ENCODE peak calls at places on chromosomes 5 and 9, in eight cellular contexts. T is CD8-positive, alpha-beta memory T cell; V is HAP-1; C is effector memory CD4-positive, alpha-beta T cell; S is aorta; R is cardiac muscle cell; Z is iPS DF 6.9; Y is upper lobe of right lung. D is an unnamed sample. For H3K4me1, the result is how much of the 10 kb centered on the place peaks cover.

GRCh38 chr5:61467766-61468482 is 135.9 kb downstream of the ZSWIM6 start:
- DNase-seq in R (peak), S (no peak), V (peak), T (no peak), C (no peak), Z (no peak), Y (no peak), D (no peak)

GRCh38 chr5:77015938-77016569 is 14.2 kb upstream of the AGGF1 start:
- DNase-seq in V (no peak), R (peak), S (no peak), C (no peak), T (no peak), Y (no peak), Z (peak), D (no peak)

GRCh38 chr5:76638466-76638865 is 15.3 kb upstream of the F2RL2 start:
- DNase-seq in R (no peak), Z (no peak), Y (no peak), V (no peak), T (no peak), S (no peak), C (no peak), D (no peak)

GRCh38 chr5:2105141-2105540 is 222.4 kb upstream of the IRX4 start:
- DNase-seq in Z (no peak), S (no peak), R (no peak), V (no peak), Y (no peak), C (no peak), T (no peak), D (no peak)

GRCh38 chr9:129036241-129036922 is at the start of gene MIGA2:
- DNase-seq in V (peak), T (peak), C (peak), Y (peak), S (peak), R (peak), Z (peak), D (peak)

GRCh38 chr5:3217114-3217513 is 378.5 kb upstream of the IRX1 start:
- DNase-seq in C (no peak), Z (no peak), V (no peak), R (no peak), S (no peak), Y (no peak), T (no peak), D (no peak)

GRCh38 chr5:10421841-10422691 is 19.6 kb upstream of the ROPN1L start:
- DNase-seq in R (peak), Y (no peak), V (no peak), Z (no peak), T (no peak), C (no peak), S (no peak), D (no peak)

GRCh38 chr9:16138961-16139441 is 586.2 kb downstream of the CCDC171 start:
- DNase-seq in Y (no peak), V (no peak), T (no peak), S (peak), R (peak), C (no peak), Z (no peak), D (no peak)

GRCh38 chr5:149162401-149163084 is 21.2 kb downstream of the ABLIM3 start:
- DNase-seq in Z (no peak), C (no peak), S (no peak), T (no peak), V (no peak), Y (no peak), R (no peak), D (no peak)

GRCh38 chr9:6590772-6591384 is 54.7 kb downstream of the GLDC start:
- DNase-seq in T (no peak), S (no peak), V (no peak), C (no peak), R (no peak), Y (no peak), Z (no peak), D (no peak)

GRCh38 chr5:158470764-158471163 is 611.8 kb upstream of the CLINT1 start:
- DNase-seq in S (no peak), Y (no peak), R (no peak), C (no peak), V (no peak), Z (no peak), T (no peak), D (no peak)

GRCh38 chr5:55172051-55172899 is 702 bp downstream of the CDC20B start:
- DNase-seq in Z (no peak), C (peak), R (peak), V (peak), S (no peak), T (peak), Y (no peak), D (peak)

GRCh38 chr5:61916621-61917620 is 389.1 kb upstream of the KIF2A start:
- DNase-seq in V (no peak), R (no peak), C (no peak), S (no peak), T (no peak), Z (no peak), Y (no peak), D (no peak)

GRCh38 chr9:8473226-8473625 is 673.6 kb upstream of the DMAC1 start:
- DNase-seq in C (no peak), R (no peak), S (no peak), Y (no peak), V (no peak), Z (no peak), T (no peak), D (no peak)

GRCh38 chr5:157555031-157555640 is 20.4 kb downstream of the ADAM19 start:
- DNase-seq in V (no peak), Y (no peak), R (no peak), C (no peak), S (no peak), Z (no peak), T (no peak), D (no peak)

GRCh38 chr5:68757813-68758212 is 336.0 kb upstream of the SLC30A5 start:
- DNase-seq in T (no peak), Z (no peak), V (no peak), Y (no peak), C (no peak), S (no peak), R (no peak), D (no peak)

GRCh38 chr5:133203317-133204305 is 151.8 kb downstream of the HSPA4 start:
- DNase-seq in R (no peak), S (no peak), C (no peak), Y (no peak), Z (no peak), T (no peak), V (no peak), D (peak)

GRCh38 chr9:89594811-89595550 is 9.8 kb upstream of the GADD45G start:
- DNase-seq in Z (no peak), V (no peak), C (no peak), R (no peak), S (no peak), Y (no peak), T (no peak), D (no peak)

GRCh38 chr5:125874717-125875116 is 548.5 kb upstream of the GRAMD2B start:
- DNase-seq in C (no peak), T (no peak), R (no peak), Y (no peak), S (no peak), V (peak), Z (peak), D (no peak)

GRCh38 chr9:97993000-97993399 is 9.9 kb downstream of the ANP32B start:
- DNase-seq in S (no peak), C (no peak), Z (no peak), T (no peak), V (no peak), R (no peak), Y (no peak), D (peak)

GRCh38 chr5:171693397-171693796 is 92.2 kb upstream of the SMIM23 start:
- DNase-seq in Z (no peak), R (no peak), S (no peak), V (no peak), C (no peak), T (no peak), Y (no peak), D (no peak)

GRCh38 chr5:59380350-59380951 is 513.1 kb downstream of the PDE4D start:
- DNase-seq in S (no peak), V (no peak), Z (no peak), T (no peak), R (peak), Y (no peak), C (no peak), D (no peak)

GRCh38 chr5:173582198-173583092 is 34.0 kb downstream of the BOD1 start:
- DNase-seq in Z (no peak), R (peak), S (no peak), Y (no peak), T (no peak), V (no peak), C (no peak), D (no peak)

GRCh38 chr9:100428871-100429654 is 2.1 kb downstream of the MSANTD3 start:
- DNase-seq in S (no peak), Y (no peak), C (no peak), T (no peak), R (peak), V (no peak), Z (no peak), D (no peak)

GRCh38 chr9:124196814-124197176 is 61.0 kb upstream of the NEK6 start:
- DNase-seq in V (no peak), Z (no peak), Y (no peak), C (no peak), S (no peak), T (no peak), R (no peak), D (no peak)
- H3K4me3 ChIP-seq in V (no peak), Z (no peak), Y (no peak), C (no peak), S (no peak), T (no peak), R (no peak), D (no peak)

GRCh38 chr5:179617930-179618329 is 5.5 kb downstream of the HNRNPH1 start:
- DNase-seq in V (no peak), Z (no peak), S (no peak), R (no peak), Y (peak), T (no peak), C (no peak), D (no peak)

GRCh38 chr5:179619776-179620175 is 3.7 kb downstream of the HNRNPH1 start:
- DNase-seq in S (no peak), T (no peak), V (no peak), Y (no peak), Z (no peak), C (no peak), R (no peak), D (no peak)

GRCh38 chr5:179620293-179620692 is 3.2 kb downstream of the HNRNPH1 start:
- DNase-seq in R (no peak), Y (no peak), S (no peak), C (no peak), V (no peak), T (no peak), Z (no peak), D (no peak)

GRCh38 chr5:179620703-179621350 is 2.6 kb downstream of the HNRNPH1 start:
- DNase-seq in R (no peak), Z (no peak), V (no peak), T (no peak), S (no peak), C (no peak), Y (no peak), D (no peak)

DNA sequence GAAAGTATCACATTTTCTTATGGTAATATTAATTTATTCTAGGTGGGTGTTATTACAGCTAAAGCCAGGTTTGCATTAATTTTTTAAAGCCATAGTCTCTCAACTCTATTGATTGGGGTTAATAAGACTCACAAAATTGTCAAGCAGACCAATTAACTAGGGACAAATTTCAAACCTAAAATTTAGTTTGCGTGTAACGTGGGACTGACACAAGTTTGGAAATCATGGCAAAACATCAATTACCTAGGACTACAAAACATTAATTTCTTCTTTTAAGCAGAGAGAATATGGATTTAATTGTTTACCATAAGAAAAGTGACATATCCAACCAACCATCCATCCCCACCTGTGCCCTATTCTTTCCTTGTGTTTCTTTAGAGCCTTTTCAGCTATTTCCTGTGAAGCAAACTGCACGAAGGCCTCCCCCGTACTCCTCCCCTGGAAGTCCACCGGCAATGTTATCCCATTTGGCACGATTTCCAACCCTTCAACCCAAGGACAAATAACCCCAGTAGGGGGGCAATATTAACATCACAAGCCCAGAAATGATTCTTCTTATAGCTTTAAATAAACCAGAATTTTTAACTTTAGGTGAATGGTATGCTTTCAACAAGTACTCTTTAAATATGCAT is 4.4 kb downstream of the HNRNPH1 start:
- DNase-seq in C (no peak), Z (no peak), T (no peak), Y (no peak), R (peak), S (no peak), V (no peak), D (no peak)
- H3K4me1 ChIP-seq in C (under half), Z (under half), T (half or more), Y (half or more), R (under half), S (under half), V (under half), D (half or more)

DNA sequence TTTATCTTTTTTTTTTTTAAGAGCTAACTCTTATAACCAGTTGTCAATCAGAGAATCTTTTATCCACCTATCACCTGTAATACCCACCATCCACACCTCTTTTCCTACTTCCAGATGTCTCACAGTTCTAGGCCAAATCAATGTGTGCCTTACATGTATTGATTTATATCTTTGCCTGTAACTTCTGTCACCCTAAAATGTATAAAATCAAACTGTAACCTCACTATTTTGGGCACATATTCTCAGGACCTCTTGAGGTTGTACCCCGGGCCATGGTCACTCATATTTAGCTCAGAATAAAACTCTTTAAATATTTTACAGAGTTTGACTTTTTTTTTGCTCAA is 404.7 kb upstream of the RORB start:
- DNase-seq in V (no peak), R (no peak), Z (no peak), S (no peak), T (no peak), Y (no peak), C (no peak), D (no peak)
- H3K4me3 ChIP-seq in V (no peak), R (no peak), Z (no peak), S (no peak), T (no peak), Y (no peak), C (no peak), D (no peak)

GRCh38 chr9:87588339-87588738 is 90.7 kb downstream of the DAPK1 start:
- DNase-seq in R (no peak), Z (no peak), S (no peak), V (no peak), T (no peak), Y (no peak), C (no peak), D (no peak)

GRCh38 chr9:87587864-87588263 is 90.2 kb downstream of the DAPK1 start:
- DNase-seq in T (no peak), Y (no peak), S (no peak), Z (no peak), V (no peak), R (no peak), C (no peak), D (no peak)

GRCh38 chr9:87585456-87585855 is 87.8 kb downstream of the DAPK1 start:
- DNase-seq in Y (no peak), R (no peak), C (no peak), Z (no peak), S (no peak), T (no peak), V (no peak), D (no peak)

GRCh38 chr9:87587356-87587745 is 89.7 kb downstream of the DAPK1 start:
- DNase-seq in Z (no peak), S (no peak), Y (no peak), C (no peak), T (no peak), R (no peak), V (no peak), D (no peak)

DNA sequence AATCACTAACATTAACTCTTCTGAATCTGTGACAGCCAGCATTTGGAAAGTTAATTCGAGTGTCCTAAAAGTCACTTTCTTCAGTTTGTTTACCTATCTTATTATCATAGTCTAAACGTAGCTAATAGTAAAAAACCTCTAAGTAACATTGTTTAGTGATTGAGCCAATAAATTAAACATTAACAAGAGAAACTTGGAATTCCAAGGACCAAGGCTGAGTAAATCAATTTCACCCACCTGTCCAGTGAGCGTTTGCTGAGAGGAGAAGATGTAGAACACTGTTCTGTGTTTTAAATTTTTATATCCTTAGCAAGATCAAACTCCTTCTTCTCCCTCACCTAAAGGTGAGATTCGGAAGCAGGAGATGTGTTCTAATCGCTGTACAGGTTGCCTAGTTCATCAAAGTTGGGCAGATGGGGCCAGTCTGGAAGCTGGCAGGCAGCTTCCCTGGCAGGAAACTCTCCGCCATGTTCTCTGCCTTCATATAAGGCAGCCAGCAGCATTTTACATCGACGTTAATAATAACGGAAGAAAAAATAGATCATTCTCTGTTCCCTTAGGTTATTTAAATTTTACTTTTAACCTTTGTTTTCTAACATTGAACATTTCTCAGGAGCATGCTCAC is 89.2 kb downstream of the DAPK1 start:
- DNase-seq in Y (no peak), Z (no peak), S (no peak), T (no peak), R (no peak), C (no peak), V (no peak), D (no peak)
- H3K4me1 ChIP-seq in Y (under half), Z (under half), S (under half), T (under half), R (under half), C (under half), V (under half), D (under half)

GRCh38 chr5:174751154-174751990 is 27.0 kb downstream of the MSX2 start:
- DNase-seq in R (peak), C (no peak), V (peak), S (no peak), Y (no peak), T (no peak), Z (no peak), D (no peak)
- H3K4me3 ChIP-seq in R (peak), C (no peak), V (peak), S (no peak), Y (peak), T (no peak), Z (peak), D (no peak)

GRCh38 chr9:134162212-134162775 is 2.1 kb downstream of the RNU6ATAC start:
- DNase-seq in Y (no peak), R (no peak), C (no peak), Z (no peak), T (no peak), S (no peak), V (no peak), D (no peak)

GRCh38 chr9:134161647-134162046 is 2.7 kb downstream of the RNU6ATAC start:
- DNase-seq in V (no peak), C (no peak), R (no peak), T (no peak), Y (no peak), Z (no peak), S (no peak), D (no peak)

GRCh38 chr9:134163374-134164196 is 779 bp downstream of the RNU6ATAC start:
- DNase-seq in T (peak), Z (no peak), V (no peak), R (peak), Y (peak), C (peak), S (peak), D (peak)

GRCh38 chr9:134164879-134165278 is 515 bp upstream of the RNU6ATAC start:
- DNase-seq in R (no peak), V (no peak), C (no peak), Y (no peak), Z (no peak), T (no peak), S (no peak), D (no peak)

GRCh38 chr9:134162926-134163373 is 1.4 kb downstream of the RNU6ATAC start:
- DNase-seq in Y (no peak), Z (no peak), V (no peak), T (no peak), S (no peak), R (no peak), C (peak), D (no peak)
- H3K4me1 ChIP-seq in Y (under half), Z (under half), V (under half), T (under half), S (under half), R (under half), C (under half), D (under half)

DNA sequence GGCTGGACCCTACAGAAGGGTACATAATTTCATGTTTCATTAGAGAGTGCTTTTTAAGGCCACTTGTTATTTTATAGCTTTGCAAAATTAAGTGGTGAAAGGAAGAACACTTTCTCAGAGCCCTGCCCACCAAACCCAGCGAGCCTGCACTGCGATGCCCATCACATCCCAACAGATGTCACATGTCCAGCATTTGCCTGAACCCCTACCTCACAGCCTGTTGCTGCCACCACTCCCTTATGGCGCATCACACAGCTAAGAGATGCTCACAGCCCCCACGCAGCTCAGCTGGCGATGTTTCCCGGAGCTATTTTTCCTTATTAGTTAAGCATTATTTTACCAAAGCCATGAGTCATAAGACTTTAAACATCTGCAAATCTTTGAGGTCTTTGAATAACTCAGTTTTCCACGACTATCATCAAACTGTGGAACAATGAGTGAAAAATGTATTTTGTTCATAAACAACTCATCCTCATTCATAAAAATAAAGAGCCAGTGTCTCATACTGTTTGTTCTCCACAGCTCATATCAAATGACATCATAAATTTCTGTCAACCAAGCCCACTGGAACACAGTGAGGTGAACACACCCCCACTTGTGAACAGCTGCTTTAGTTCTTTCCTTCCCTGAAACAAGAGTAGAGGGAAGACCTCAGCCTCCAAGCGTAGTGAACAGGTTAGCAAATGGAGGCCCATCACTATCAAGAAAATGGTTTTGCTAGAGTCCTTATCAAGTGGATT is 104.9 kb downstream of the SYK start:
- DNase-seq in C (no peak), T (no peak), R (no peak), Z (no peak), Y (no peak), V (no peak), S (no peak), D (no peak)
- H3K4me3 ChIP-seq in C (no peak), T (no peak), R (no peak), Z (no peak), Y (no peak), V (no peak), S (no peak), D (no peak)